ENCODE peak calls at places on chromosomes 11 and 22, in four cellular contexts. K is SJSA1; P is effector memory CD4-positive, alpha-beta T cell; W is A549. Y is an unnamed sample.

GRCh38 chr11:100726709-100727108 is 39.6 kb downstream of the ARHGAP42 start:
- DNase-seq in K (no peak), P (no peak), W (no peak), Y (no peak)

GRCh38 chr11:20840341-20840740 is 171.0 kb downstream of the NELL1 start:
- DNase-seq in K (no peak), P (no peak), W (no peak), Y (no peak)

GRCh38 chr11:59437770-59438169 is 1.5 kb downstream of the OR5A1 start:
- DNase-seq in K (no peak), P (no peak), W (no peak), Y (no peak)

GRCh38 chr22:22099194-22099486 is 116.6 kb upstream of the TOP3B start:
- DNase-seq in K (no peak), P (no peak), W (no peak), Y (no peak)

GRCh38 chr11:95556342-95557151 is 233.0 kb downstream of the FAM76B start:
- DNase-seq in K (no peak), P (no peak), W (no peak), Y (no peak)

GRCh38 chr11:6625832-6626420 is 6.7 kb upstream of the TPP1 start:
- DNase-seq in K (no peak), P (no peak), W (no peak), Y (peak; percentile 26)

GRCh38 chr22:45242778-45243191 is 2.1 kb upstream of the KIAA0930 start:
- DNase-seq in K (no peak), P (no peak), W (peak; percentile 47), Y (no peak)

GRCh38 chr11:7637447-7638157 is 35.7 kb downstream of the CYB5R2 start:
- DNase-seq in K (peak; percentile 52), P (no peak), W (no peak), Y (no peak)

GRCh38 chr11:33652001-33652400 is 48.6 kb downstream of the C11orf91 start:
- DNase-seq in K (peak; percentile 13), P (no peak), W (no peak), Y (no peak)

GRCh38 chr22:19070397-19071169 is 51.6 kb downstream of the DGCR2 start:
- DNase-seq in K (no peak), P (no peak), W (no peak), Y (no peak)

GRCh38 chr11:31236052-31236652 is 133.4 kb downstream of the DCDC1 start:
- DNase-seq in K (no peak), P (no peak), W (peak; percentile 9), Y (no peak)

GRCh38 chr22:23161029-23161428 is 15.8 kb downstream of the RAB36 start:
- DNase-seq in K (no peak), P (no peak), W (no peak), Y (no peak)

GRCh38 chr11:130391692-130392091 is 36.7 kb downstream of the ADAMTS8 start:
- DNase-seq in K (no peak), P (no peak), W (no peak), Y (no peak)
- H3K27ac ChIP-seq in K (no peak overlapping the region), P (no peak overlapping the region), W (no peak overlapping the region), Y (no peak overlapping the region)

GRCh38 chr11:68843052-68843561 is 1.4 kb upstream of the CPT1A start:
- DNase-seq in K (no peak), P (peak; percentile 29), W (no peak), Y (peak; percentile 71)

GRCh38 chr11:68840661-68841653 is 759 bp downstream of the CPT1A start:
- DNase-seq in K (no peak), P (no peak), W (peak; percentile 42), Y (no peak)

GRCh38 chr11:68839953-68840641 is 1.6 kb downstream of the CPT1A start:
- DNase-seq in K (no peak), P (no peak), W (no peak), Y (no peak)

GRCh38 chr11:68842427-68843051 is 823 bp upstream of the CPT1A start:
- DNase-seq in K (no peak), P (no peak), W (no peak), Y (no peak)

DNA sequence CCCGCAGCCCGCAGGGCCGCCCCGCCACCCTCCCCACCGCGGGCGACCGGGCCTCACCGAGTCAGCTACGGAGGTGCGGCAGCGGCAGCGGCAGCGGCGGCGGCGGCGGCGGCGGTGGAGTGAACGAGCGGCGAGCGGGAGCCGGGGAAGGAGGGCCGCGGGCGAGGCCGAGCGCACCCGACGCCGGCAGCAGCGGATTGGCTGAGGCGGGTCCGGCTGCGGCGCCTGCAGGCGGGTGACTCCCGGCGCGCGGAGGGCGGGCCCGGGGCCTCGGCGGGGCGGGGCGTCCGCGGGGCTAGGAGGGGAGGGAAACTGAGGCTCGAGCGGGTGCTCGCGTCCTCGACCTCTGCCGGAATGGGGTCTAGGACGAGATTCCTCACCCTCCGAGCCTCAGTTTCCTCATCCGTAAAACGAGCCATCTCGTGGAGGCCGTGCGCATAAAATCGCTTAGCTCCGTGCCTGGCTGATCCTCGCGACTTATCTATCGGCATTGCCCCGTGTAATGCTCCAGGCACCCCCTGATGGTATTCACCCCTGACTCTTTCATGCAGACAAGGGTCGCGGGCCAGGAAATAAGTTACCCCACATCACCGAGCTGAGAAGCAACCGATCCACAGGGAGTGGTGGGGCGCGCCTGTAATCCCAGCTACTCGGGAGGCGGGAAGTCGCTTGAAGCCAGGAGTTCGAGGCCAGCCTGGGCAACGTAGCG is at the start of gene CPT1A:
- DNase-seq in K (peak; percentile 87), P (peak; percentile 56), W (peak; percentile 71), Y (peak; percentile 71)
- H3K27ac ChIP-seq in K (no peak within 1 kb of the TSS), P (peak within 1 kb of the TSS; percentile 65), W (peak within 1 kb of the TSS; percentile 79), Y (peak within 1 kb of the TSS; percentile 41)

GRCh38 chr22:29780781-29781676 is 13.9 kb downstream of the UQCR10 start:
- DNase-seq in K (peak; percentile 88), P (no peak), W (no peak), Y (no peak)
- H3K27ac ChIP-seq in K (peak overlapping the region; percentile 80), P (no peak overlapping the region), W (peak overlapping the region; percentile 39), Y (no peak overlapping the region)

GRCh38 chr22:41518048-41518347 is 26.3 kb downstream of the POLR3H start:
- DNase-seq in K (no peak), P (no peak), W (no peak), Y (no peak)
- H3K27ac ChIP-seq in K (no peak overlapping the region), P (no peak overlapping the region), W (no peak overlapping the region), Y (no peak overlapping the region)

DNA sequence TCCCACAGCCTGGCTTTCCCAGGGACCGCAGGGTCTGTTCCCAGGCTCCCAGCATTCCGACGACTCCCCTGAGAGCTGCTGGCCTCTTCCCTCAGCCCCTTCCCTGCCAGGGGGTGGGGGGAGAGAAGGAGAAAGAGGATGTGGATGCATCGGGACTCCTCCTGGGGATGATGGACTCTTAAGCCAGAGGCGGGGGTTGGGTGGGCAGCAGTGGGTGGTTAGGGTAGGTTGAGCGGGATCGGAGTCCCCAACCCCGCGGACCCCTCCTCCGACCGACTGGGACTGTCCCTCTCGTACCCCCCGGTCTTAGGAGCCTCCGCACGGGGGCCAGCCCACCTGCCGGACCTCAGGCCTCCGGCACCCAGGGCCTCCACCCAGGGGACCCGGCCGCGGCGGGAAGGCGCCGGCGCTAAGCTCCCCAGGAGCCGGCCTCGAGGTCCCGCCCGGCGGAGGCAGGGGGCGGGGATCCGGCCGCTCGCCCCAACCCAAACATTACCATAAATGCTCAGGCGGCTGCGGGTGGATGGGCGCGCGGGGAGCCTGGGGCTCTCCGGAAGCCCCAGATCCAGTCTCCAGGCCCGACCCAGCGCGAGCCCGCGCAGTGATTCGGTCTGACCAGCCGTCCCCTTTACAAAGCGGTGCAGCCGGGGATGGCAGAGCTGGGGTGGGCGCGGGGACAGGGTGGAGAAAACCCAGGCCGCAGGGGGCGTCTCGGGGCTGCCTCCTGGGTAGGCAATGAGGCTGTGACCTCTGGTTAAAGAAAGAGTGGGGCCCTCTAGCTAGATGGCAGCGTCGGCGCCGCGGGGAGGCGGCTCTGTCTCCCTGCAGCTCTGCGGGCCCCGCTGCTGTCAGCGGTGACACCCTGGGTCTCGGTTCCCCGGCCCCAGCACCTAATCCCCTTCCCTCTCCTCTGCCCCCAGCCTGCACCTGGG is 3.9 kb upstream of the MCAM start:
- DNase-seq in K (no peak), P (no peak), W (peak; percentile 22), Y (peak; percentile 31)
- H3K27ac ChIP-seq in K (peak overlapping the region; percentile 37), P (peak overlapping the region; percentile 46), W (peak overlapping the region; percentile 70), Y (peak overlapping the region; percentile 78)

GRCh38 chr11:60809691-60810090 is 24.6 kb downstream of the MS4A10 start:
- DNase-seq in K (no peak), P (no peak), W (no peak), Y (no peak)

GRCh38 chr11:60813324-60813723 is 28.2 kb downstream of the MS4A10 start:
- DNase-seq in K (no peak), P (no peak), W (no peak), Y (no peak)

GRCh38 chr11:60809249-60809648 is 24.1 kb downstream of the MS4A10 start:
- DNase-seq in K (no peak), P (no peak), W (no peak), Y (no peak)

GRCh38 chr11:60810151-60810550 is 25.0 kb downstream of the MS4A10 start:
- DNase-seq in K (no peak), P (no peak), W (no peak), Y (no peak)

DNA sequence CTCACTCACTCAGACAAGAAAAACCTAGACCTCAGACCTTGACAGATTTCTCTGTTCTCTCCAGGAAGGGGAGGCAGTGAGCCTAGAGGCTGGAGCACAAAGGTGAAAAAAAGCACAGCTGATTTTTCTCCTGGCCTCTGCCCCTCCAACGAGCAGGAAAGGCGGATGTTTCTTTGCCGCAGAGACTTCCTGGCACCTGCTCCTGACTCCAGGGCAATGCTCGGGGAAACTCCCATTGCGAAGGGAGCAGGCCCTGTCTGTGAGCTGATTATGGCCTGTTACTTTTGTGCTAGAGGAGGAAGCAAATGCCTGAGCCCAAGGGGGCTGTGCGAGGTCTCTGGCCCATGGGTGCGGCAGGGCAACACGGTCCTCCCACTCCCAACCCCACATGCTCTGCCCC is 25.4 kb downstream of the MS4A10 start:
- DNase-seq in K (no peak), P (no peak), W (no peak), Y (no peak)
- H3K27ac ChIP-seq in K (no peak overlapping the region), P (no peak overlapping the region), W (no peak overlapping the region), Y (no peak overlapping the region)

GRCh38 chr11:3890014-3890413 is 34.5 kb downstream of the STIM1 start:
- DNase-seq in K (no peak), P (no peak), W (no peak), Y (no peak)
- H3K27ac ChIP-seq in K (no peak overlapping the region), P (no peak overlapping the region), W (no peak overlapping the region), Y (no peak overlapping the region)

GRCh38 chr22:36381513-36382079 is 6.2 kb downstream of the MYH9 start:
- DNase-seq in K (no peak), P (no peak), W (no peak), Y (no peak)
- H3K27ac ChIP-seq in K (no peak overlapping the region), P (peak overlapping the region; percentile 48), W (no peak overlapping the region), Y (no peak overlapping the region)